ENCODE peak calls at places on chromosomes 16 and 17, in four cellular contexts. One of them, this sample, is unnamed.

GRCh38 chr16:10965440-10966039 is 21.2 kb downstream of the CLEC16A start:
- DNase-seq in K562: no peak
- DNase-seq in H1: no peak
- DNase-seq in HepG2: no peak
- DNase-seq in this sample: peak; percentile 92

GRCh38 chr16:68744744-68745280 is 7.7 kb downstream of the CDH1 start:
- DNase-seq in K562: no peak
- DNase-seq in H1: peak; percentile 63
- DNase-seq in HepG2: peak; percentile 97
- DNase-seq in this sample: no peak

GRCh38 chr17:45020354-45021138 is 30.9 kb downstream of the DCAKD start:
- DNase-seq in K562: no peak
- DNase-seq in H1: peak; percentile 69
- DNase-seq in HepG2: no peak
- DNase-seq in this sample: no peak

GRCh38 chr16:30458561-30459394 is 13.1 kb upstream of the SEPHS2 start:
- DNase-seq in K562: no peak
- DNase-seq in H1: no peak
- DNase-seq in HepG2: peak; percentile 63
- DNase-seq in this sample: peak; percentile 97

GRCh38 chr16:11669380-11670146 is 1.3 kb downstream of the SNN start:
- DNase-seq in K562: no peak
- DNase-seq in H1: no peak
- DNase-seq in HepG2: no peak
- DNase-seq in this sample: peak; percentile 33

GRCh38 chr17:13024526-13025263 is 6.9 kb upstream of the ELAC2 start:
- DNase-seq in K562: peak; percentile 79
- DNase-seq in H1: peak; percentile 92
- DNase-seq in HepG2: peak; percentile 55
- DNase-seq in this sample: no peak

GRCh38 chr16:88815901-88816589 is 4.3 kb upstream of the APRT start:
- DNase-seq in K562: no peak
- DNase-seq in H1: peak; percentile 91
- DNase-seq in HepG2: peak; percentile 35
- DNase-seq in this sample: no peak

GRCh38 chr17:49646391-49647255 is 31.3 kb downstream of the SPOP start:
- DNase-seq in K562: no peak
- DNase-seq in H1: no peak
- DNase-seq in HepG2: peak; percentile 23
- DNase-seq in this sample: peak; percentile 45

GRCh38 chr16:58499615-58500328 is at the start of gene NDRG4:
- DNase-seq in K562: peak; percentile 40
- DNase-seq in H1: peak; percentile 81
- DNase-seq in HepG2: peak; percentile 81
- DNase-seq in this sample: no peak

GRCh38 chr16:66372078-66372897 is 5.8 kb downstream of the CDH5 start:
- DNase-seq in K562: no peak
- DNase-seq in H1: no peak
- DNase-seq in HepG2: no peak
- DNase-seq in this sample: no peak

GRCh38 chr16:66366433-66367299 is at the start of gene CDH5:
- DNase-seq in K562: no peak
- DNase-seq in H1: no peak
- DNase-seq in HepG2: no peak
- DNase-seq in this sample: no peak

GRCh38 chr16:66370786-66371684 is 4.5 kb downstream of the CDH5 start:
- DNase-seq in K562: no peak
- DNase-seq in H1: no peak
- DNase-seq in HepG2: no peak
- DNase-seq in this sample: no peak

GRCh38 chr16:66367968-66368891 is 1.7 kb downstream of the CDH5 start:
- DNase-seq in K562: no peak
- DNase-seq in H1: no peak
- DNase-seq in HepG2: no peak
- DNase-seq in this sample: no peak

GRCh38 chr16:66369055-66369592 is 2.6 kb downstream of the CDH5 start:
- DNase-seq in K562: no peak
- DNase-seq in H1: no peak
- DNase-seq in HepG2: no peak
- DNase-seq in this sample: no peak
- TF ChIP-seq CBX5 in K562: no peak
- TF ChIP-seq CBX5 in H1: no peak
- TF ChIP-seq CBX5 in HepG2: no peak
- TF ChIP-seq CBX5 in this sample: no peak

DNA sequence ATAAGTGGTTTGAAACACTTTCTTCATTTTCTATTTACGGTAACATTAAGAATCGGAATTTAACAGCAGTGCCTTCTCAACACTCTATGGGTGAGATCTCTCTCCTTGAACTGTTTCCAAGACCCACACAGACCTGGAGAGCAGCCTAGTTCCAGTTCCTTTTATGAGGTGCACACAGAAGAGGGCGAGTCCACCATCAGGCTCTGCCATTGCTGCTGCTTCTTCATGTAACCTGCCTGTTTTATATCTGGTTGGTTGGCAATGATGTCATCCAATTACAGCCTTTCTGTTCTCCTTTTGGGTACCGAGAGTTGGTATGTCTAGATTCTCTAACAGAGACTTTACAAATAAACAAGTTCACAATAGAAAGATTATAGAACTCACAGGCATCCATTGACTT is 225.7 kb downstream of the UTP18 start:
- DNase-seq in K562: no peak
- DNase-seq in H1: no peak
- DNase-seq in HepG2: no peak
- DNase-seq in this sample: no peak
- TF ChIP-seq POLR2AphosphoS5 in K562: no peak
- TF ChIP-seq POLR2AphosphoS5 in H1: no peak
- TF ChIP-seq POLR2AphosphoS5 in HepG2: no peak
- TF ChIP-seq POLR2AphosphoS5 in this sample: no peak

DNA sequence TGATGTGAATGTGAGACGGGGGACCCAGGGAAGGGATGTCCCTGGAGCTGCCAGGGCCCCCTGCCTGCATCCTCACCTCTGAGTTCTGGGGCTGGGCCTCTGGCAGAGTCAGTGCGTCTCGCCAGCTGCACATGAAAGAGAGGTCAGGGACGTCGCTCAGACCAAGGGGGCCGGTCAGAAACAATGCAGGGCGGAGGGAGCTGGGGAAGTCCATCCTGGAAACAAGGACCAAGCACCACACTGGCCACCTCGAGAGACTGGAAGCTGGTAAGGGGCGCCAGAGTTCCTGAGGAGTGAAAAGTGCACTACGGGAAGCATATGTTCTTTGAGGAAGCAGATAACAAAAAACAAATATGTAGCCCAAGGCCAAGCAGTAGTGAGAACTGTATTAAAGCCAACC is 2.1 kb downstream of the TAF1C start:
- DNase-seq in K562: no peak
- DNase-seq in H1: no peak
- DNase-seq in HepG2: no peak
- DNase-seq in this sample: no peak
- H3K9me3 ChIP-seq in K562: peaks cover 2% of the 10 kb centered on the region
- H3K9me3 ChIP-seq in H1: no peaks in the 10 kb centered on the region
- H3K9me3 ChIP-seq in HepG2: no peaks in the 10 kb centered on the region
- H3K9me3 ChIP-seq in this sample: no peaks in the 10 kb centered on the region

GRCh38 chr17:35982409-35983191 is 1.3 kb upstream of the CCL16 start:
- DNase-seq in K562: no peak
- DNase-seq in H1: no peak
- DNase-seq in HepG2: no peak
- DNase-seq in this sample: no peak

GRCh38 chr17:35986643-35987042 is at the start of gene CCL14:
- DNase-seq in K562: no peak
- DNase-seq in H1: no peak
- DNase-seq in HepG2: no peak
- DNase-seq in this sample: no peak

GRCh38 chr17:35981246-35981645 is at the start of gene CCL16:
- DNase-seq in K562: no peak
- DNase-seq in H1: no peak
- DNase-seq in HepG2: peak; percentile 72
- DNase-seq in this sample: no peak

GRCh38 chr17:35981908-35982330 is 622 bp upstream of the CCL16 start:
- DNase-seq in K562: no peak
- DNase-seq in H1: no peak
- DNase-seq in HepG2: peak; percentile 75
- DNase-seq in this sample: no peak

GRCh38 chr17:35984140-35984539 is 2.4 kb downstream of the CCL14 start:
- DNase-seq in K562: no peak
- DNase-seq in H1: no peak
- DNase-seq in HepG2: no peak
- DNase-seq in this sample: no peak
- TF ChIP-seq CBX5 in K562: no peak
- TF ChIP-seq CBX5 in H1: no peak
- TF ChIP-seq CBX5 in HepG2: no peak
- TF ChIP-seq CBX5 in this sample: no peak

GRCh38 chr16:74742051-74742481 is 32.6 kb downstream of the FA2H start:
- DNase-seq in K562: no peak
- DNase-seq in H1: no peak
- DNase-seq in HepG2: no peak
- DNase-seq in this sample: no peak

GRCh38 chr16:74738816-74739215 is 35.8 kb downstream of the FA2H start:
- DNase-seq in K562: no peak
- DNase-seq in H1: no peak
- DNase-seq in HepG2: no peak
- DNase-seq in this sample: no peak

GRCh38 chr16:74743045-74743667 is 31.5 kb downstream of the FA2H start:
- DNase-seq in K562: peak; percentile 33
- DNase-seq in H1: no peak
- DNase-seq in HepG2: no peak
- DNase-seq in this sample: no peak

GRCh38 chr16:74738134-74738541 is 36.5 kb downstream of the FA2H start:
- DNase-seq in K562: peak; percentile 79
- DNase-seq in H1: no peak
- DNase-seq in HepG2: no peak
- DNase-seq in this sample: no peak

GRCh38 chr16:74740795-74741304 is 33.8 kb downstream of the FA2H start:
- DNase-seq in K562: no peak
- DNase-seq in H1: no peak
- DNase-seq in HepG2: no peak
- DNase-seq in this sample: no peak
- TF ChIP-seq POLR2AphosphoS5 in K562: no peak
- TF ChIP-seq POLR2AphosphoS5 in H1: no peak
- TF ChIP-seq POLR2AphosphoS5 in HepG2: no peak
- TF ChIP-seq POLR2AphosphoS5 in this sample: no peak

DNA sequence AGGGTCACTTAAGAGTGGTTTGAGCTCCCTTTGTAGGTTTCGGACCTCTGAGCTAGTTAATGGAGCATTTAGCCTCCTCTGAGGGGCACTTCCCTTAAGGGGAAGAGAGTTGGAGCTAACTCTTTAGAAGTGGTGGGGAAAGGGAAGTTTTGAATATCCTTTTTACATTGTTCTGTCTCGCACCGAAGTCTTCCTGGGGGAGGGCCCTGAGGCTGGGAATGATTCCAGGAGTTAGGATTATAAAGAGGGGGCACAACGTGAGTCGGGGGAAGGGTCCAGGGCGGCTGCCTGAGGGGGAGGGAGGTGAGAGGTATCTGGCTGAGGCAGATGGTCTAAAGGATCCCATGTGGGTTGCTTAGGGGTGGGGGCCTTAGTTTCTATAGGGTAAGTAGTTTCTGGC is 32.3 kb downstream of the SEC14L1 start:
- DNase-seq in K562: no peak
- DNase-seq in H1: no peak
- DNase-seq in HepG2: no peak
- DNase-seq in this sample: no peak
- H3K9me3 ChIP-seq in K562: peaks cover 28% of the 10 kb centered on the region
- H3K9me3 ChIP-seq in H1: no peaks in the 10 kb centered on the region
- H3K9me3 ChIP-seq in HepG2: peaks cover 28% of the 10 kb centered on the region
- H3K9me3 ChIP-seq in this sample: peaks cover 46% of the 10 kb centered on the region

DNA sequence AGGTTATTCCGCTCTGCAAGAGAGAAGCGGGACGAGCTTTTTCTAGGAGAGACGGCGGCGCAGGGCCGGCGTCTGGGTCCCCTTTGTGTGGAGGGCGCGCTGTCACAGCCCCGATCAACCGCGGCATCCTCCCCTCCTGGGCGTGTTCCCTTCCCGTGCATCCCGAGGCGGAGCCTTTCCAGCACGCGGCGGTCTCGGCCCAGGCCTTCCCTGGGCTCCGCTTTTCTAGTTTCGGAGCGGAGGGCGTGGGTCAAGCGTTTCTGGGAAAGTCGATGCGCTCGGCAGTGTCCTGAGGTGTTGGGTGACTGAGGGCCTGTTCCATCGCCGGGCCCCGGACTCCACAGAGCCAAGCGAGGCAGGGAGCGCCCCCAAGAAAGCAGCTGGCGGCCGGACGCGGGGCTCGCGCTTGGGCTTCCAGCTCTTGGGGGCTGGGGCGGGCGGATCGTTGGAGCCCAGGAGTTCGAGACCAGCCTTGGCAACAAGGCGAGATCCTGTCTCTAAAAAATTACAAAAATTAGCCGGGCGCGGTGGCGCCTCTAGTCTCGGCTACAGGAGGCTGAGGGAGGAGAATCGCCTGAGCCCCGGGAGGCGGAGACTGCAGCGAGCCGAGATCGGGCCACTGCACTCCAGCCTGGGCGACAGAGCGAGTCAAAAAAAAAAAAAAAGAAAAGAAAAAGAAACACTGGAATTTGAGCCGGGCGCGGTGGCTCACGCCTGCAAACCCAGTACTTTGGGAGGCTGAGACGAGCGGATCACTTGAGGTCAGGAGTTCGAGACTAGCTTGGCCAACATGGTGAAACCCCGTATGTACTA is 825 bp downstream of the IFT140 start:
- DNase-seq in K562: no peak
- DNase-seq in H1: no peak
- DNase-seq in HepG2: no peak
- DNase-seq in this sample: no peak
- TF ChIP-seq CBX5 in K562: no peak
- TF ChIP-seq CBX5 in H1: no peak
- TF ChIP-seq CBX5 in HepG2: no peak
- TF ChIP-seq CBX5 in this sample: no peak